ENCODE peak calls at places on chromosomes 7 and 10, in five cellular contexts. L, U, P, J and F are unnamed samples.

GRCh38 chr7:149753370-149754233 is 19.8 kb downstream of the ZNF467 start:
- DNase-seq in J (no peak), P (peak; percentile 89), U (no peak), L (no peak), F (no peak)

GRCh38 chr10:3484306-3485187 is 300.5 kb downstream of the KLF6 start:
- DNase-seq in U (no peak), P (no peak), J (peak; percentile 39), L (no peak), F (no peak)

GRCh38 chr10:103171278-103171677 is 21.8 kb downstream of the NT5C2 start:
- DNase-seq in L (no peak), J (no peak), P (no peak), U (no peak), F (no peak)

GRCh38 chr10:119177708-119178370 is 773 bp downstream of the PRDX3 start:
- DNase-seq in L (no peak), P (no peak), J (no peak), U (no peak), F (no peak)

GRCh38 chr7:29956477-29956836 is 33.1 kb downstream of the SCRN1 start:
- DNase-seq in P (no peak), U (no peak), L (no peak), J (no peak), F (no peak)

GRCh38 chr10:6796231-6796630 is 216.2 kb upstream of the PRKCQ start:
- DNase-seq in U (no peak), P (no peak), L (no peak), J (no peak), F (no peak)

GRCh38 chr10:32376780-32377179 is 29.8 kb upstream of the EPC1 start:
- DNase-seq in P (no peak), L (no peak), U (no peak), J (no peak), F (no peak)

GRCh38 chr7:54992876-54993490 is 25.8 kb upstream of the EGFR start:
- DNase-seq in P (no peak), U (no peak), J (no peak), L (no peak), F (no peak)

GRCh38 chr10:88865281-88865876 is 13.7 kb upstream of the ANKRD22 start:
- DNase-seq in J (no peak), P (no peak), L (no peak), U (no peak), F (no peak)

GRCh38 chr10:60604356-60604755 is 173.9 kb upstream of the CDK1 start:
- DNase-seq in U (no peak), J (no peak), P (no peak), L (no peak), F (no peak)

GRCh38 chr10:3330687-3331086 is 158.1 kb upstream of the PITRM1 start:
- DNase-seq in P (no peak), U (no peak), L (peak; percentile 65), J (peak; percentile 59), F (no peak)

GRCh38 chr7:102320601-102321350 is 34.1 kb downstream of the SH2B2 start:
- DNase-seq in P (no peak), J (no peak), L (no peak), U (no peak), F (no peak)

GRCh38 chr7:5211730-5212482 is 21.9 kb downstream of the WIPI2 start:
- DNase-seq in J (no peak), U (no peak), P (no peak), L (no peak), F (no peak)

GRCh38 chr7:24221500-24221899 is 62.5 kb upstream of the NPY start:
- DNase-seq in P (no peak), U (no peak), J (no peak), L (no peak), F (no peak)

GRCh38 chr10:43209651-43210141 is 57.2 kb downstream of the RASGEF1A start:
- DNase-seq in L (no peak), U (no peak), P (peak; percentile 4), J (peak; percentile 32), F (peak; percentile 1)

GRCh38 chr10:122249991-122250750 is 20.9 kb upstream of the BTBD16 start:
- DNase-seq in P (no peak), U (no peak), J (no peak), L (no peak), F (no peak)

GRCh38 chr10:108567899-108568752 is 1355.2 kb downstream of the XPNPEP1 start:
- DNase-seq in J (no peak), U (no peak), P (no peak), L (no peak), F (no peak)

GRCh38 chr7:43105521-43106120 is 6.8 kb upstream of the HECW1 start:
- DNase-seq in L (no peak), J (no peak), P (no peak), U (no peak), F (no peak)

GRCh38 chr10:4824791-4825310 is 1.2 kb upstream of the AKR1E2 start:
- DNase-seq in L (no peak), P (no peak), J (no peak), U (no peak), F (no peak)

GRCh38 chr10:71623098-71623985 is 96.2 kb downstream of the C10orf105 start:
- DNase-seq in J (no peak), L (no peak), P (peak; percentile 32), U (no peak), F (no peak)

GRCh38 chr10:78277734-78278404 is 244.2 kb downstream of the RPS24 start:
- DNase-seq in U (peak; percentile 87), J (peak; percentile 95), P (peak; percentile 62), L (peak; percentile 24), F (peak; percentile 64)

GRCh38 chr7:155852426-155853301 is 40.4 kb upstream of the SHH start:
- DNase-seq in U (no peak), J (no peak), P (no peak), L (no peak), F (no peak)

GRCh38 chr10:30736685-30737232 is 107.2 kb upstream of the LYZL2 start:
- DNase-seq in L (peak; percentile 99), J (peak; percentile 74), U (no peak), P (no peak), F (peak; percentile 43)

GRCh38 chr7:43592321-43592720 is 9.4 kb downstream of the STK17A start:
- DNase-seq in U (no peak), P (no peak), L (no peak), J (no peak), F (no peak)

GRCh38 chr7:99232082-99232770 is 24.3 kb upstream of the KPNA7 start:
- DNase-seq in P (no peak), L (no peak), J (no peak), U (no peak), F (no peak)

GRCh38 chr7:97973206-97973658 is 16.8 kb downstream of the OCM2 start:
- DNase-seq in U (no peak), P (peak; percentile 11), J (no peak), L (no peak), F (no peak)

GRCh38 chr10:132178046-132178445 is 8.7 kb upstream of the DPYSL4 start:
- DNase-seq in J (peak; percentile 19), P (no peak), U (no peak), L (no peak), F (no peak)

GRCh38 chr7:157238087-157238486 is 98.7 kb upstream of the DNAJB6 start:
- DNase-seq in L (no peak), J (no peak), P (peak; percentile 47), U (no peak), F (no peak)
- TF ChIP-seq CTCF in L (peak; percentile 43), J (no peak), P (peak; percentile 73), U (peak; percentile 5), F (no peak)

DNA sequence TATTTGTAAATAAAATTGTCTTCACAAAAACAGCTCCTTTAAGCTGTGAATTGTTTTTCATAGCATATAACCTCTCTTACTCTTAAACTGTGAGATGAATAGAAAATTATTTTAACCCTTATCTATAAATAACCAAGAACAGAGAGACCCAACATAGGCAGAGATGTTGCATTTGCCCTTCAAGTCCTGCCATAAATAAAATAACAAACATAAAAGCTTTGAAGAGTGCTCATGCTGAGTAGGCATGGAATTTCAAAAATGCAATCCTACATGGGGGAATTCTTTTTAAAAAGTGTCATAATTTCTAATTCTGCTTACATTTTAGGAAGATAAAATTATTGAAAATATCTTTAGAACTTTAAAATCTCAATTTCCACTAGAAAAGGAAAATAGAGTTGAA is 124.1 kb upstream of the FERD3L start:
- DNase-seq in J (no peak), L (no peak), U (no peak), P (no peak), F (no peak)
- H3K4me3 ChIP-seq in J (no peak overlapping the region), L (no peak overlapping the region), U (no peak overlapping the region), P (no peak overlapping the region), F (no peak overlapping the region)

GRCh38 chr7:103940382-103941268 is 48.8 kb downstream of the RELN start:
- DNase-seq in L (no peak), J (no peak), P (no peak), U (no peak), F (no peak)
- TF ChIP-seq CTCF in L (no peak), J (no peak), P (no peak), U (no peak), F (no peak)

DNA sequence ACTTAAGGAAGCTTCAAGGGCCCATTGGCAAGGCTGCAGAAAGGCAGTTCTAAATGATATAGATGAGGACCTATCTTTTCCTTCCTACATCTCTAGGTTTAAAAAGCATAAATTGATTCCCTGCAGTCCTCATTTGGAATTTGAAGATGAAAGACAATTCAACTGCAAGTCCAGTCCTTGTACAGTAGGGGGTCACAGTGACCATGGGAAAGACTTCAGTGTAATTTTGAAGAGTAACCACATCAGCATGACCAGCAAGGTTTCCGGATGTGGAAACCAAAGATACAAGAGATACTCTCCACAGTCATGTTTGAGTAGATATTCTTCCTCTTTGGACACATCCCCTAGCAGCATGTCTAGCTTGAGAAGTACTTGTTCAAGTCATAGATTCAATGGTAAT is 539.2 kb upstream of the TEX47 start:
- DNase-seq in J (no peak), U (peak; percentile 7), P (no peak), L (no peak), F (no peak)
- H3K4me3 ChIP-seq in J (no peak overlapping the region), U (no peak overlapping the region), P (no peak overlapping the region), L (no peak overlapping the region), F (no peak overlapping the region)

DNA sequence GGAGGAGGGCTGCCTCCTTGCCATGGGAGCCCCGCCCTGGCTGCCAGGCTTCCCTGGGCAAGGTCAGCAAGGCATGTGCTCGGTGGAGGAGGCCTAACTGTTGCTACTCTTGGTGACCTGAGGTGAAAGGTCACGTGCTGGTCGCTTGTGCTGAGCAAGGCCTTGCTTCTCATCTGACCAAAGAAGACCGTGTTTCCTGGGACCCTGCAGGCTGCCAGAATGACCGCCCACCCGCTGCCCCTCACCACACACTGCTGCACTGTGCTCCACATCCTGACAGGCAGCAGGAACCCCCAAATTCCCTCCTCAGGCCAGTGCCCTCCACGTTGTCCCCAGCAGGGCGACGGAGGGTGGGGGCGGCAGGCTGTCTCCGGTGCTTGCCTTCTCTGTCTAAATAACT is 442.4 kb downstream of the DNAJB6 start:
- DNase-seq in U (no peak), J (no peak), P (no peak), L (no peak), F (no peak)
- TF ChIP-seq CTCF in U (no peak), J (no peak), P (no peak), L (no peak), F (no peak)

DNA sequence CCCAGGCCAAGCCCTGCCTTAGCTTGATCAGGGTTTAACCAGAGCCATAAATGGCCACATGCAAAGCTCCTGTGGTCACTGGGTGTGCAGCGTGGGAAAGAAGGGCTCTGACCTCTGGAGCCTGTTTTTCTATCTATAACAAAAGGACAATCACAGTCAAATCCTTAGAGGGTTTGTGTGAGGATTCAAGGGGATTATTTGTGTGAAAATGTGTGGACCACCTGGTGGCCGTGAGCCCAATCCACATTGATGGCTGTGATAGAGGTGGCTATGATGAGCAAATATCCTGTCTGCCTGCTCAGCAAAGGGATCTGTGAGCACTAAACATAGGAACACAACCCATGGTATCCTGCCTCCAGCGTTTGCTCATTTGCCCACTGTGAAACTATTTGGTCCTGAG is 107.1 kb downstream of the C10orf90 start:
- DNase-seq in U (no peak), P (no peak), J (no peak), L (no peak), F (no peak)
- H3K4me3 ChIP-seq in U (no peak overlapping the region), P (no peak overlapping the region), J (no peak overlapping the region), L (no peak overlapping the region), F (no peak overlapping the region)